ENCODE peak calls at places on chromosome 11, in eight cellular contexts. A is amniotic stem cell; R is SHP77; L is activated CD8-positive, alpha-beta memory T cell treated with anti-CD3 and anti-CD28 coated beads for 24 hours; G is coronary artery; D is COR-L47; M is retina; B is OCI-LY7. P is an unnamed sample.

GRCh38 chr11:103378931-103379330 is 269.7 kb downstream of the DYNC2H1 start:
- DNase-seq in R (no peak), G (no peak), B (no peak), D (no peak), A (no peak), M (no peak), L (no peak), P (no peak)

GRCh38 chr11:63804259-63804658 is 9.0 kb upstream of the SPINDOC start:
- DNase-seq in M (no peak), R (no peak), D (no peak), G (no peak), A (no peak), L (no peak), B (no peak), P (no peak)

GRCh38 chr11:64500176-64501013 is 90.6 kb upstream of the SLC22A12 start:
- DNase-seq in G (no peak), M (no peak), L (no peak), A (no peak), B (no peak), D (no peak), R (no peak), P (no peak)

GRCh38 chr11:73818838-73819237 is 31.2 kb downstream of the MRPL48 start:
- DNase-seq in R (no peak), A (no peak), G (no peak), D (peak), L (no peak), B (no peak), M (peak), P (no peak)

GRCh38 chr11:64378335-64378884 is 19.4 kb downstream of the RPS6KA4 start:
- DNase-seq in A (no peak), R (peak), G (no peak), D (no peak), B (no peak), L (no peak), M (no peak), P (no peak)

GRCh38 chr11:74371269-74372039 is 26.8 kb downstream of the PGM2L1 start:
- DNase-seq in D (peak), B (no peak), M (no peak), L (no peak), A (no peak), G (no peak), R (no peak), P (peak)

GRCh38 chr11:19072464-19072863 is 11.9 kb upstream of the MRGPRX2 start:
- DNase-seq in R (no peak), B (no peak), A (no peak), D (no peak), G (no peak), L (no peak), M (no peak), P (no peak)

GRCh38 chr11:639324-639977 is 2.4 kb downstream of the DRD4 start:
- DNase-seq in R (no peak), M (peak), B (no peak), G (no peak), D (no peak), A (no peak), L (peak), P (no peak)

GRCh38 chr11:43567396-43567975 is 113.1 kb upstream of the HSD17B12 start:
- DNase-seq in A (peak), L (no peak), R (peak), G (no peak), B (peak), D (peak), M (peak), P (no peak)

GRCh38 chr11:128895505-128895904 is 4.3 kb downstream of the KCNJ5 start:
- DNase-seq in R (no peak), B (no peak), A (no peak), M (no peak), L (no peak), G (no peak), D (no peak), P (no peak)

GRCh38 chr11:131137046-131137445 is 220.8 kb upstream of the SNX19 start:
- DNase-seq in A (no peak), M (no peak), G (no peak), R (no peak), L (no peak), B (no peak), D (no peak), P (no peak)

GRCh38 chr11:118998388-118998717 is 415 bp downstream of the CENATAC start:
- DNase-seq in R (no peak), A (no peak), G (no peak), D (no peak), B (no peak), M (no peak), L (no peak), P (no peak)

GRCh38 chr11:72743321-72744221 is 8.6 kb downstream of the ARAP1 start:
- DNase-seq in D (no peak), G (no peak), A (no peak), M (no peak), B (peak), R (no peak), L (no peak), P (no peak)

GRCh38 chr11:126676536-126676935 is 321.1 kb downstream of the ST3GAL4 start:
- DNase-seq in M (no peak), L (no peak), A (no peak), G (no peak), R (no peak), B (no peak), D (no peak), P (no peak)

GRCh38 chr11:27075192-27075591 is 34.6 kb downstream of the BBOX1 start:
- DNase-seq in L (no peak), D (no peak), R (no peak), G (no peak), M (no peak), A (no peak), B (no peak), P (no peak)

GRCh38 chr11:47395225-47396048 is 13.0 kb upstream of the SLC39A13 start:
- DNase-seq in D (no peak), L (peak), R (no peak), B (no peak), G (no peak), A (no peak), M (no peak), P (no peak)

GRCh38 chr11:66688561-66689534 is 11.2 kb upstream of the RBM4B start:
- DNase-seq in B (no peak), R (no peak), A (no peak), L (no peak), D (no peak), G (no peak), M (no peak), P (no peak)

GRCh38 chr11:69354545-69354897 is 60.6 kb downstream of the MYEOV start:
- DNase-seq in L (no peak), A (no peak), M (no peak), B (no peak), G (no peak), R (no peak), D (no peak), P (no peak)

GRCh38 chr11:1501421-1502167 is 15.0 kb upstream of the MOB2 start:
- DNase-seq in A (no peak), R (no peak), G (no peak), M (no peak), L (no peak), B (no peak), D (no peak), P (no peak)

GRCh38 chr11:67285541-67286498 is 3.3 kb upstream of the ANKRD13D start:
- DNase-seq in G (no peak), M (no peak), L (no peak), D (no peak), R (no peak), B (no peak), A (no peak), P (no peak)

GRCh38 chr11:65135633-65136145 is 1.4 kb upstream of the SYVN1 start:
- DNase-seq in B (no peak), M (no peak), A (no peak), G (no peak), D (no peak), R (no peak), L (no peak), P (no peak)

GRCh38 chr11:77473001-77473800 is 693 bp downstream of the PAK1 start:
- DNase-seq in D (peak), A (no peak), G (no peak), M (peak), R (no peak), L (no peak), B (no peak), P (no peak)

GRCh38 chr11:34863048-34863447 is 53.1 kb downstream of the APIP start:
- DNase-seq in A (no peak), M (no peak), D (no peak), B (no peak), L (no peak), G (no peak), R (no peak), P (no peak)

GRCh38 chr11:64916040-64916847 is 765 bp downstream of the ATG2A start:
- DNase-seq in B (peak), G (no peak), A (no peak), D (peak), R (no peak), L (peak), M (no peak), P (no peak)

GRCh38 chr11:80702264-80702663 is 1261.4 kb upstream of the TENM4 start:
- DNase-seq in L (no peak), M (no peak), A (no peak), D (no peak), G (no peak), B (no peak), R (no peak), P (no peak)

GRCh38 chr11:1005913-1006312 is 30.6 kb downstream of the MUC6 start:
- DNase-seq in B (no peak), G (no peak), A (no peak), D (peak), L (no peak), R (peak), M (no peak), P (peak)

GRCh38 chr11:16881074-16881709 is 133.0 kb downstream of the PLEKHA7 start:
- DNase-seq in L (no peak), G (no peak), A (no peak), R (no peak), M (no peak), D (no peak), B (no peak), P (peak)

GRCh38 chr11:110319501-110319900 is 23.1 kb upstream of the RDX start:
- DNase-seq in B (no peak), R (no peak), L (no peak), D (no peak), M (no peak), G (no peak), A (no peak), P (no peak)

GRCh38 chr11:34466802-34467488 is 28.2 kb downstream of the CAT start:
- DNase-seq in B (no peak), D (no peak), G (no peak), L (no peak), R (no peak), M (no peak), A (no peak), P (no peak)